ENCODE peak calls at places on chromosomes 2 and 18, in six cellular contexts. G is fibroblast of mammary gland, T is epithelial cell of esophagus, V is A549, Y is body of pancreas, J is AG10803. Q is an unnamed sample.

GRCh38 chr2:31008571-31009114 is 129.6 kb downstream of the GALNT14 start:
- DNase-seq in G (no peak), T (no peak), V (no peak), Y (peak; percentile 4), J (no peak), Q (no peak)

GRCh38 chr2:88059979-88060906 is 4.7 kb upstream of the KRCC1 start:
- DNase-seq in G (peak; percentile 50), T (peak; percentile 64), V (peak; percentile 55), Y (peak; percentile 18), J (peak; percentile 40), Q (peak; percentile 10)

GRCh38 chr18:44423826-44424225 is 256.9 kb upstream of the SETBP1 start:
- DNase-seq in G (no peak), T (no peak), V (no peak), Y (no peak), J (no peak), Q (no peak)

GRCh38 chr18:45156941-45157340 is 458.3 kb upstream of the SLC14A2 start:
- DNase-seq in G (peak; percentile 67), T (peak; percentile 5), V (no peak), Y (no peak), J (peak; percentile 15), Q (no peak)

GRCh38 chr2:10305254-10305635 is 2.5 kb downstream of the HPCAL1 start:
- DNase-seq in G (no peak), T (no peak), V (no peak), Y (no peak), J (peak; percentile 56), Q (no peak)

GRCh38 chr2:140199312-140199711 is 1419.1 kb upstream of the NXPH2 start:
- DNase-seq in G (no peak), T (no peak), V (no peak), Y (no peak), J (no peak), Q (no peak)

GRCh38 chr2:238428866-238429265 is 2.1 kb downstream of the ASB1 start:
- DNase-seq in G (peak; percentile 56), T (peak; percentile 35), V (no peak), Y (no peak), J (no peak), Q (no peak)

GRCh38 chr2:85132834-85133637 is at the start of gene TCF7L1:
- DNase-seq in G (peak; percentile 65), T (peak; percentile 89), V (peak; percentile 89), Y (peak; percentile 77), J (peak; percentile 84), Q (no peak)

GRCh38 chr2:171086352-171087290 is 74.1 kb downstream of the TLK1 start:
- DNase-seq in G (peak; percentile 77), T (peak; percentile 49), V (peak; percentile 62), Y (peak; percentile 37), J (peak; percentile 43), Q (peak; percentile 67)

GRCh38 chr2:72846171-72847095 is 20.6 kb upstream of the EXOC6B start:
- DNase-seq in G (no peak), T (peak; percentile 32), V (no peak), Y (no peak), J (no peak), Q (no peak)

GRCh38 chr2:235661538-235661937 is 167.7 kb downstream of the AGAP1 start:
- DNase-seq in G (no peak), T (no peak), V (no peak), Y (no peak), J (no peak), Q (no peak)

GRCh38 chr2:69464575-69464974 is 27.3 kb upstream of the NFU1 start:
- DNase-seq in G (peak; percentile 83), T (peak; percentile 99), V (peak; percentile 44), Y (peak; percentile 32), J (peak; percentile 66), Q (no peak)

GRCh38 chr2:234606906-234607305 is 110.0 kb upstream of the ARL4C start:
- DNase-seq in G (no peak), T (no peak), V (no peak), Y (no peak), J (peak; percentile 53), Q (no peak)

GRCh38 chr2:69149631-69150215 is 136.7 kb downstream of the ANTXR1 start:
- DNase-seq in G (peak; percentile 77), T (no peak), V (peak; percentile 27), Y (no peak), J (peak; percentile 81), Q (no peak)

GRCh38 chr2:7109558-7109935 is 192.3 kb downstream of the RNF144A start:
- DNase-seq in G (no peak), T (no peak), V (no peak), Y (no peak), J (no peak), Q (no peak)

GRCh38 chr2:200129756-200130462 is 174.5 kb downstream of the MAIP1 start:
- DNase-seq in G (no peak), T (peak; percentile 83), V (no peak), Y (no peak), J (no peak), Q (no peak)

GRCh38 chr2:191255271-191255670 is 10.1 kb downstream of the MYO1B start:
- DNase-seq in G (no peak), T (no peak), V (no peak), Y (no peak), J (no peak), Q (no peak)

GRCh38 chr2:69032336-69032735 is 19.4 kb downstream of the ANTXR1 start:
- DNase-seq in G (no peak), T (no peak), V (no peak), Y (no peak), J (no peak), Q (no peak)

GRCh38 chr2:207561386-207562080 is 31.8 kb downstream of the CREB1 start:
- DNase-seq in G (no peak), T (no peak), V (no peak), Y (no peak), J (no peak), Q (no peak)

GRCh38 chr2:187008111-187008510 is 159.1 kb upstream of the ZSWIM2 start:
- DNase-seq in G (peak; percentile 57), T (peak; percentile 78), V (no peak), Y (no peak), J (no peak), Q (no peak)

GRCh38 chr2:71798266-71799012 is 345.1 kb downstream of the DYSF start:
- DNase-seq in G (peak; percentile 41), T (peak; percentile 45), V (peak; percentile 71), Y (peak; percentile 30), J (peak; percentile 31), Q (no peak)

GRCh38 chr2:99140056-99140859 is 1.2 kb upstream of the C2orf15 start:
- DNase-seq in G (peak; percentile 17), T (no peak), V (no peak), Y (no peak), J (peak; percentile 11), Q (no peak)

GRCh38 chr2:240593026-240593702 is 6.6 kb downstream of the CAPN10 start:
- DNase-seq in G (no peak), T (no peak), V (no peak), Y (no peak), J (no peak), Q (peak; percentile 34)

GRCh38 chr2:113278812-113279139 is at the start of gene PAX8:
- DNase-seq in G (no peak), T (no peak), V (no peak), Y (no peak), J (no peak), Q (no peak)

GRCh38 chr18:26579941-26580618 is 31.7 kb upstream of the KCTD1 start:
- DNase-seq in G (no peak), T (peak; percentile 95), V (peak; percentile 88), Y (peak; percentile 13), J (no peak), Q (no peak)
- H3K4me3 ChIP-seq in G (no peak overlapping the region), T (no peak overlapping the region), V (no peak overlapping the region), Y (no peak overlapping the region), J (no peak overlapping the region), Q (no peak overlapping the region)

DNA sequence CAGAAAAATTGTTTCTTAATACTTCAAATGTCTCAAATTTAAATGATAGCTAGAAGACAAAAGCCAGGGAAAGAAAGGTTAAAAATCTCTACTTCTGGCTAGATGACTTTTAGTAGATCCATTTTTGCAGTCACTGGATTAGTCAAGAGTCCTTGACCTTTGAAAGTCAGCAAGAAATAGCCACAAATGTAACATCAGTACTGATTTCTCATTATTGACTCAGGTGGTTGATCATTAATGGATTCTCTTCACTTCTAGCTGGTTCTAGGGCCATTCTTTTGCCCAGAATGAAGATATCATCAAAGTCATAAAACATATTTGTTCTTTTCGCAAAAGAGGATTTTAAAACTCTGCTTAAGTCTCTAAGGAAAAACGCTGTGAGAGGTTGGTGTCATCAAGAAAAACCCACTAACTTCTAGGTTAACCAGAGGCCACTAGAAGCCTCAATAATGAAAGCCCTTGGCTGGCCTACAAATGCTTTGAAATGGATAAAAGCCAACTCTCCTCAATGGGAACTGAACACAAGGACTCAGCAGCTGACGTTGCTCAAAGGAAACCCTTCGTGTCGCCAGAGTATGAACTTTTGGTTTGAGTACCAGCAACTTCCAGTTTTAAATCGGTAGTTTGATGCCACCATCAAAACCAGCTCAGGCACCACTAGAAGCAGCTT is 66.3 kb downstream of the IRS1 start:
- DNase-seq in G (peak; percentile 31), T (no peak), V (peak; percentile 70), Y (peak; percentile 54), J (no peak), Q (no peak)
- TF ChIP-seq CTCF in G (no peak), T (no peak), V (no peak), Y (no peak), J (no peak), Q (no peak)

DNA sequence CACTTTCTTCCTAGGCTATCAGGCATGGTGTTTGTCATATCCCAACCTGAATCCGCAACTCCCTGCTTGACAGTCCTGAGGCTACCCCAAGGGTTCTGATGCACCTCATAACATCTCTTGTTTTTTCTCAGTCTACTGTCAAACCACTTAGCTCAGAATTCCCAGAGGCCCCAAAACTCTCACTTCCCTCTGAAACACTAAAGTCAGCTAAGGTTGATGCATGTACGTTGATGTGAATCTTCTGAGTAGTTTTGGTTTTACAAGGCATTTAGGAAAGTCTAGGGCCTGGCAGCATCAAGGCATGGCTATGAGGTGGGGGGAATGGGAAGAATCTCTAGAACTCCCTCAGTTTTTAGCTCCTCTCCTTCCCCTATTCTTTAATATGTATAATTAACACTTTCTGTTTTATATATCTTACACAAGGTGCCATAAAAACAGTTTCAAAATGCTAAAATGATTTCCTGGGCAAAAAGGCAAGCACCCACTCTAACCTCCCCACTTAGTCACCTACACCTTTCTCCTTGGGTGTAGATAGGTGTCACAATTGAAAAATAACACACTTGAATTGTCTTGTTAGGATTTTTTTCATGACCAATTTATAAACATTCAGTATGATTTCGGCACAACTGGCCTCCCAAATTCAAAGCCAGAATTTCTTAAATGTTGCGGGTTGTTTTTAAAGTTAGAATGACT is 71.4 kb upstream of the TANK start:
- DNase-seq in G (no peak), T (no peak), V (no peak), Y (no peak), J (no peak), Q (no peak)
- H3K4me3 ChIP-seq in G (no peak overlapping the region), T (no peak overlapping the region), V (no peak overlapping the region), Y (no peak overlapping the region), J (no peak overlapping the region), Q (no peak overlapping the region)

GRCh38 chr18:34837769-34838194 is 127.7 kb downstream of the DTNA start:
- DNase-seq in G (peak; percentile 14), T (no peak), V (no peak), Y (peak; percentile 16), J (peak; percentile 31), Q (no peak)

GRCh38 chr18:34835466-34835865 is 125.4 kb downstream of the DTNA start:
- DNase-seq in G (no peak), T (no peak), V (no peak), Y (no peak), J (no peak), Q (no peak)

GRCh38 chr18:34838669-34839068 is 128.6 kb downstream of the DTNA start:
- DNase-seq in G (no peak), T (no peak), V (no peak), Y (no peak), J (no peak), Q (no peak)

GRCh38 chr18:34834897-34835296 is 124.8 kb downstream of the DTNA start:
- DNase-seq in G (peak; percentile 14), T (no peak), V (no peak), Y (no peak), J (peak; percentile 32), Q (no peak)

GRCh38 chr18:34840416-34840815 is 130.3 kb downstream of the DTNA start:
- DNase-seq in G (no peak), T (peak; percentile 5), V (no peak), Y (no peak), J (no peak), Q (no peak)
- TF ChIP-seq CTCF in G (no peak), T (no peak), V (no peak), Y (no peak), J (no peak), Q (peak; percentile 39)